ENCODE peak calls at places on chromosomes 11 and 22, in six cellular contexts. I, H, Q, U, X and O are unnamed samples.

GRCh38 chr11:109303342-109303741 is 118.6 kb upstream of the C11orf87 start:
- DNase-seq in U (no peak), Q (no peak), H (no peak), X (no peak), I (peak), O (no peak)

GRCh38 chr11:71281901-71282300 is 29.5 kb upstream of the SHANK2 start:
- DNase-seq in H (no peak), I (no peak), Q (no peak), U (no peak), X (no peak), O (no peak)

GRCh38 chr11:17805043-17805442 is 70.5 kb downstream of the KCNC1 start:
- DNase-seq in H (no peak), I (no peak), Q (no peak), U (no peak), X (no peak), O (no peak)

GRCh38 chr11:126385991-126386728 is 30.7 kb downstream of the ST3GAL4 start:
- DNase-seq in Q (no peak), I (no peak), X (no peak), H (no peak), U (no peak), O (no peak)

GRCh38 chr11:61201476-61201875 is 1.8 kb upstream of the PGA3 start:
- DNase-seq in Q (no peak), X (no peak), U (no peak), H (no peak), I (no peak), O (no peak)

GRCh38 chr22:17303840-17304779 is 65.2 kb upstream of the CECR2 start:
- DNase-seq in X (no peak), U (no peak), Q (no peak), H (no peak), I (no peak), O (no peak)

GRCh38 chr11:132605794-132606570 is 926.3 kb downstream of the OPCML start:
- DNase-seq in I (no peak), X (no peak), Q (peak), H (no peak), U (no peak), O (peak)

GRCh38 chr11:33039274-33040126 is at the start of gene TCP11L1:
- DNase-seq in X (peak), U (peak), H (peak), I (peak), Q (peak), O (peak)

GRCh38 chr11:61111786-61112517 is 9.7 kb downstream of the CD5 start:
- DNase-seq in H (no peak), U (no peak), X (no peak), Q (no peak), I (no peak), O (no peak)

GRCh38 chr11:97140885-97141494 is 751.2 kb downstream of the JRKL start:
- DNase-seq in X (no peak), Q (no peak), U (peak), I (peak), H (peak), O (peak)

GRCh38 chr22:46036558-46037408 is 59.8 kb upstream of the WNT7B start:
- DNase-seq in I (peak), Q (no peak), X (peak), H (peak), U (peak), O (peak)

GRCh38 chr11:105057432-105057831 is 12.3 kb upstream of the CARD16 start:
- DNase-seq in U (no peak), Q (no peak), H (no peak), X (no peak), I (no peak), O (no peak)

GRCh38 chr11:63829823-63830489 is 9.0 kb upstream of the MARK2 start:
- DNase-seq in H (peak), U (peak), Q (no peak), X (peak), I (no peak), O (peak)

GRCh38 chr11:44565746-44566558 is 489 bp downstream of the CD82 start:
- DNase-seq in X (no peak), I (no peak), Q (no peak), U (peak), H (no peak), O (no peak)

GRCh38 chr22:30857103-30857502 is 111.5 kb downstream of the MORC2 start:
- DNase-seq in Q (no peak), I (no peak), U (no peak), H (no peak), X (no peak), O (no peak)

GRCh38 chr22:25282671-25283561 is 63.5 kb downstream of the CRYBB2 start:
- DNase-seq in H (no peak), Q (no peak), X (no peak), U (peak), I (no peak), O (peak)

GRCh38 chr11:44659641-44660040 is 67.1 kb upstream of the TSPAN18 start:
- DNase-seq in H (no peak), X (no peak), Q (no peak), U (no peak), I (no peak), O (no peak)

GRCh38 chr11:119975561-119976152 is 162.3 kb downstream of the TRIM29 start:
- DNase-seq in Q (no peak), X (no peak), H (no peak), U (peak), I (no peak), O (peak)

GRCh38 chr11:9831122-9831521 is 167.2 kb downstream of the SWAP70 start:
- DNase-seq in Q (no peak), U (peak), I (no peak), H (no peak), X (no peak), O (no peak)

GRCh38 chr11:123431619-123432018 is 1.6 kb downstream of the GRAMD1B start:
- DNase-seq in U (no peak), Q (no peak), X (no peak), I (peak), H (peak), O (no peak)

DNA sequence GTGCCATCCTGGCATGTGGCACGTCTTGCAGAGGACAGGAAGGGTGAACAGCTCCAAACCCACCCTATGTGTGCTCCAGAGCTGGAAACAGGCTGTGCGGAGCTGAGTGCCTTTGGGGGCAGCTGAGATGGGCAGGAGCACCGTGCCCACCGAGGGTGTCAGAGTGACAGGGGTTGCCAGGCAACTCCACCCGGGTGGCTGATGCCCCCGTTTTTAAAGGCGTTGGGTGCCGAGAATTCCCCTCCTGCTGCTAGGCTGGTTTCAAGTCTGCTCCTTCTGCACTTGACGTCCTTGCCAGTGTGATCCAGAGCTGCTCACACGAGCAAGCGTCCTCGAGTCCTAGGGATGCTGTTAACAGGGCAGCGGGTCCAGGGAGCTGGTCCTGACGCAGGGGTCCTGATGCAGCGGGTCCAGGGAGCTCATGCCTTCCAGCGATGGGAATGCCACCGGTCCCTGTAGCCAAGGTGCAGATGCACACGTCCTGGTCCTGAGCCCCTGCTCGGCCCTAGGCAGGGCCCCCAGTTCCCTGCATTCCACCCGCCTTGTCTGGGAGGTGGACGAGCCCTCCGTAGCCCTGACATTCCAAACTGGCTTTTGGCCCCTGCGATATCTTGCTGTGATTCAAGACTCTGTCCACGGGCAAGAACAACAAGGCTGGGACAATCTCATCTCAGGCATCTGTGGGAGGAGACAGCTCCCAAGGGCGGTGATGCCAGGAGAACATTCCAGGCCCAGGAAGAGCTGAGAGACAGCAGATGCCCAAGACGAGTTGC is 4.9 kb downstream of the KCNQ1 start:
- DNase-seq in H (no peak), X (no peak), I (no peak), Q (no peak), U (no peak), O (no peak)
- TF ChIP-seq EZH2 in H (no peak), X (no peak), I (no peak), Q (no peak), U (no peak), O (no peak)

GRCh38 chr11:3050386-3051325 is 6.6 kb downstream of the CARS1 start:
- DNase-seq in H (no peak), I (no peak), X (no peak), U (no peak), Q (no peak), O (no peak)
- H3K27ac ChIP-seq in H (peak), I (peak), X (peak), U (no peak), Q (peak), O (no peak)

GRCh38 chr11:65890324-65891179 is at the start of gene CCDC85B:
- DNase-seq in I (peak), H (peak), U (peak), X (peak), Q (peak), O (peak)
- TF ChIP-seq EZH2 in I (no peak), H (no peak), U (no peak), X (no peak), Q (no peak), O (peak)

GRCh38 chr11:8773125-8773524 is 90.5 kb downstream of the RPL27A start:
- DNase-seq in I (no peak), U (no peak), X (no peak), H (no peak), Q (no peak), O (no peak)

GRCh38 chr11:8776209-8776608 is 93.6 kb downstream of the RPL27A start:
- DNase-seq in U (no peak), H (no peak), I (no peak), Q (no peak), X (no peak), O (no peak)

GRCh38 chr11:8777907-8778767 is 95.5 kb downstream of the RPL27A start:
- DNase-seq in H (peak), I (no peak), U (no peak), Q (peak), X (peak), O (peak)

GRCh38 chr11:8773916-8774537 is 91.4 kb downstream of the RPL27A start:
- DNase-seq in U (no peak), X (no peak), Q (no peak), I (no peak), H (no peak), O (no peak)

DNA sequence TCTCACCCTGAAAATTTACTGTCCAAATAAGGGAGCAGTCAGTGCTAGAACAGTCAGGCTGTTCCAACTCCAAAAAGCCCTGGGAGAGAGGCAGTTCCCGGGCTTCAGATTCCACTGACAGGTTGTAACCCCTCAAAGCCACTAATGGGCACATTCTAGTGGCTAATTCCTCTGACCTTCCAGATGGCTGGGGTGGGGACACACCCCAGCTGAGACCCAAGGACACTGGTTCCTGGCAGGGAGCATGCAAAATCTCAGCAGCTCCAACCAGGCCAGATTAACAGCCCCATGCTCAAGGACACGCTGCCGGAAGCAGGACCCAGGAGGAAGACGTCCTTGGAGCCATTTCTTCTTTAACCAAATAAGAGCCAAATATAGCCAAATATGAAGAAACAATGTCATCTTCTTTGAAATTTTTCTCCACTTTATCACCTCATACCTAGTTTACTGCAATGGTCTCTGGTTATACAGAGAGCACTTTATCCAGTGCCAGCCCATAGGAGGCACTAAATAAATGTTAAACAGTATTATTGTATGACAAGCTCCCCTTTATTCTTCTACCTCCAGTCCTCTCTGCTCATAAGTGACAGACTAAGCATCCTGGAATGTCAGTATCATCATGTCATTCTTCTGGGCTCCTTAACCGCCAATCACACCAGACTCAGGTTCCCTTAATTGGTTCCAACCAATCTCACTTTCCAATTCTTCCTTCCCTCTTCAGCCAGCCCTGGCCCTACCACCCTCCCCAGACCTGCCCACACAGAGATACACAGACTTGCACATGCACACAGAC is 92.9 kb downstream of the RPL27A start:
- DNase-seq in U (no peak), X (peak), Q (no peak), I (peak), H (no peak), O (no peak)
- H3K27ac ChIP-seq in U (no peak), X (no peak), Q (no peak), I (no peak), H (no peak), O (no peak)